ENCODE peak calls at places on chromosome 7, in seven cellular contexts. One of them, this sample, is unnamed.

GRCh38 chr7:111364413-111364812 is 197.9 kb downstream of the IMMP2L start:
- DNase-seq in SK-N-SH: no peak
- DNase-seq in tibial nerve: no peak
- DNase-seq in psoas muscle: no peak
- DNase-seq in PC-9: peak; percentile 78
- DNase-seq in heart left ventricle: no peak
- DNase-seq in stomach: no peak
- DNase-seq in this sample: no peak

GRCh38 chr7:94360926-94361325 is 33.8 kb upstream of the COL1A2 start:
- DNase-seq in SK-N-SH: no peak
- DNase-seq in tibial nerve: no peak
- DNase-seq in psoas muscle: no peak
- DNase-seq in PC-9: no peak
- DNase-seq in heart left ventricle: no peak
- DNase-seq in stomach: no peak
- DNase-seq in this sample: no peak

GRCh38 chr7:69934475-69934903 is 336.2 kb downstream of the AUTS2 start:
- DNase-seq in SK-N-SH: peak; percentile 64
- DNase-seq in tibial nerve: no peak
- DNase-seq in psoas muscle: no peak
- DNase-seq in PC-9: no peak
- DNase-seq in heart left ventricle: no peak
- DNase-seq in stomach: no peak
- DNase-seq in this sample: no peak

GRCh38 chr7:123876557-123877256 is 31.7 kb downstream of the HYAL4 start:
- DNase-seq in SK-N-SH: peak; percentile 14
- DNase-seq in tibial nerve: no peak
- DNase-seq in psoas muscle: no peak
- DNase-seq in PC-9: no peak
- DNase-seq in heart left ventricle: no peak
- DNase-seq in stomach: no peak
- DNase-seq in this sample: no peak

GRCh38 chr7:52017802-52018679 is 701.4 kb upstream of the COBL start:
- DNase-seq in SK-N-SH: peak; percentile 13
- DNase-seq in tibial nerve: no peak
- DNase-seq in psoas muscle: no peak
- DNase-seq in PC-9: no peak
- DNase-seq in heart left ventricle: no peak
- DNase-seq in stomach: peak; percentile 62
- DNase-seq in this sample: no peak

GRCh38 chr7:133235212-133235883 is 17.5 kb upstream of the EXOC4 start:
- DNase-seq in SK-N-SH: no peak
- DNase-seq in tibial nerve: no peak
- DNase-seq in psoas muscle: no peak
- DNase-seq in PC-9: no peak
- DNase-seq in heart left ventricle: no peak
- DNase-seq in stomach: no peak
- DNase-seq in this sample: no peak

GRCh38 chr7:55592492-55592891 is 20.2 kb upstream of the VOPP1 start:
- DNase-seq in SK-N-SH: no peak
- DNase-seq in tibial nerve: no peak
- DNase-seq in psoas muscle: no peak
- DNase-seq in PC-9: no peak
- DNase-seq in heart left ventricle: no peak
- DNase-seq in stomach: no peak
- DNase-seq in this sample: no peak

GRCh38 chr7:40604601-40605438 is 470.0 kb downstream of the SUGCT start:
- DNase-seq in SK-N-SH: peak; percentile 61
- DNase-seq in tibial nerve: peak; percentile 24
- DNase-seq in psoas muscle: peak; percentile 13
- DNase-seq in PC-9: no peak
- DNase-seq in heart left ventricle: peak; percentile 30
- DNase-seq in stomach: peak; percentile 58
- DNase-seq in this sample: peak; percentile 74

DNA sequence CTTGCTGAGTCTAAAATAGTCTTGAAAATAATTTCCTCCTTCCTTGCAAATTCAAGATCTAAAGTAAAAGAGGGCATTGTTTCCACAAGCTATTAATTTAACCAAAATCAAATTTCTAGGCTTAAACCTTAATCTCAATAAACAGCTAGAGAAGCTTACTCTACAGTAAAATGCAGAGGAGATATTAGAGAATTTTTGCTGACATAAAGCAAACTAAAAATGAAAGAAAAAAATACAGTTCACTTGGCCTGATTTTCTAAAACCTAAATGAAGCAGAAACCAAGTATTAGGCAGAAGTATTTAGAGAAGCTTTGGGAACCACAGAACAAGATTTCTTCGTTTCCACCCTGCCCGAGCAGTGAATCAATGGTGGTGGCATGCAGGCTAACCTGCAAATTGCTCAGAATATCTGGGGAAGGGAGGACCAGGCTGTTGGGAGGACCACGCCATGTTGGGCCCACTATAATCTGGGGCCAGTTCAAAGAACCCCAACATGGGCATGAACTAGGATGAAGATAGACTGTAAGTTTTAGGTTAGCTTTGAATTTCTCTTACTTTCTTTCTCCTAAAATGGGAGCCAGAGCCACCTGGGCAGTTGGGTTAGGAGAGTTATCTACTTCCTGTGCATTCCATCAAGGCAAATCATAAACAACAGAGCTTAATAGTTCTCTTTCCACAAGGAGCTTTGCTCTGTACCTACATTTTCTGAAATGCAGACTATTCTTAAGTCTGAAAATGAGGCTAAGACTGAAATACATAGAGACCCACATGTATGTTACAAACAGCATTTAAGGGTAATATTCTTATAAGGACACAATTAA is 4.1 kb downstream of the LAMB1 start:
- DNase-seq in SK-N-SH: no peak
- DNase-seq in tibial nerve: no peak
- DNase-seq in psoas muscle: no peak
- DNase-seq in PC-9: peak; percentile 53
- DNase-seq in heart left ventricle: no peak
- DNase-seq in stomach: no peak
- DNase-seq in this sample: no peak
- H3K4me1 ChIP-seq in SK-N-SH: peaks cover 71% of the 10 kb centered on the region
- H3K4me1 ChIP-seq in tibial nerve: peaks cover 4% of the 10 kb centered on the region
- H3K4me1 ChIP-seq in psoas muscle: peaks cover 3% of the 10 kb centered on the region
- H3K4me1 ChIP-seq in PC-9: peaks cover 82% of the 10 kb centered on the region
- H3K4me1 ChIP-seq in heart left ventricle: peaks cover 21% of the 10 kb centered on the region
- H3K4me1 ChIP-seq in stomach: peaks cover 82% of the 10 kb centered on the region
- H3K4me1 ChIP-seq in this sample: no peaks in the 10 kb centered on the region

DNA sequence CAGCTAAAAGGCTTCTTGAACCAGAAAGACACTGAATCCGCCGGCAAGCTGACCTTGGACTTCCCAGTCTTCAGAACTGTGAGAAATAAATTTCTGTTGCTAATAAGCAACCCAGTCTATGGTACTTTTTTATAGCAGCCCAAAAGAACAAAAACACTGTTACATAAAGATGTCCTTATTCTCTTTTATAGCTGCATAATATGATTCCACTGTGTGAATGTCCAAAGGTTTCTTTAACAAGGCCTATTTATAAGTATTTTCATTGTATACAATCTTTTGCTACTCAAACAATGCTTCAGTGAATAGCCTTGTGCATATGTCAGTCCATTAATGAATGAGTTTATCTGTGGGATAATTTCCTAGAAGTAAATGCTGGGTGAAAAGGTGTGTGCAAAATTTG is 190.8 kb upstream of the INHBA start:
- DNase-seq in SK-N-SH: no peak
- DNase-seq in tibial nerve: no peak
- DNase-seq in psoas muscle: no peak
- DNase-seq in PC-9: no peak
- DNase-seq in heart left ventricle: no peak
- DNase-seq in stomach: no peak
- DNase-seq in this sample: no peak
- H3K27ac ChIP-seq in SK-N-SH: no peak overlapping the region
- H3K27ac ChIP-seq in tibial nerve: no peak overlapping the region
- H3K27ac ChIP-seq in psoas muscle: no peak overlapping the region
- H3K27ac ChIP-seq in PC-9: no peak overlapping the region
- H3K27ac ChIP-seq in heart left ventricle: no peak overlapping the region
- H3K27ac ChIP-seq in stomach: no peak overlapping the region
- H3K27ac ChIP-seq in this sample: no peak overlapping the region

GRCh38 chr7:155994253-155994811 is 182.1 kb upstream of the SHH start:
- DNase-seq in SK-N-SH: no peak
- DNase-seq in tibial nerve: no peak
- DNase-seq in psoas muscle: no peak
- DNase-seq in PC-9: no peak
- DNase-seq in heart left ventricle: no peak
- DNase-seq in stomach: peak; percentile 21
- DNase-seq in this sample: no peak
- H3K9me3 ChIP-seq in SK-N-SH: no peaks in the 10 kb centered on the region
- H3K9me3 ChIP-seq in tibial nerve: peaks cover 15% of the 10 kb centered on the region
- H3K9me3 ChIP-seq in psoas muscle: no peaks in the 10 kb centered on the region
- H3K9me3 ChIP-seq in PC-9: no peaks in the 10 kb centered on the region
- H3K9me3 ChIP-seq in heart left ventricle: no peaks in the 10 kb centered on the region
- H3K9me3 ChIP-seq in stomach: no peaks in the 10 kb centered on the region
- H3K9me3 ChIP-seq in this sample: no peaks in the 10 kb centered on the region

DNA sequence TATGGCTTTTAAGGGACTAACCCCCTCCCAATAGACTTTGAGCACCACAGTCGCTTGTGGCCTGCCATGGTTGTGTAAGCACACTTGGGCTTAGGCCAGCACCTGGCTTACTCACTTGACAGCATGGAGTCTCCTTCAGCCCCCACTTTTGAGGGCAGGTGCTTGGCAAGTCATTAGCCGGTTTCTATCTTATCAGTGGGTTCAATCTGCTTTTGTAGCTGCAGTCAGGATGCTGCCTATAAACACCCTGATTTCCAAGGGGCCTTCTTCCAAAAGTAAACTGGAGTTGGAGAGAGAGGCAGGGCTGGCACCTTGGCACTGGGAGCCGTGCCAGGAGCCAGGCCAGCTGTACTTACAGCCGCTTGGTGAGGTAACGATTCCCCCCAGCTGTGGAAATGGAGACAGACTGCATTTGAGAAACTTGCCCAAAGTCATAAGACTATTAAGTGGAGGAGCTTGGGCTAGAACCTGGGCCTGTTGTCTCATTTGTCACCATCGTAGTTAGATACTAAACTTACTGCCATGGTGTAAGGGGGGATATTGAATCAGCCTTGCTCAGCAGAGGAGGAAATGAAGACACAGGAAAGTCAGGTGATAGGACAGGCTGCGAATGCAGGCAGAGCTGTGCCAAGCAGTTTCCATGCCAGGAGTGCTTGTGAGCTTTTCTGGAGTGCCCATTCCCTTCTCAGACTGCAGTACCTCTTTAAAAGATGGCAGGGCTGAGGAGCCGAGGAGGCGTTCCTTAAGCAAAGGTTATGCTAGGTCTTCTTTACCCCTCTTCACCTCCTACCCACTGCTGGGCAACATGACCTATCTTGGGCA is 92.3 kb upstream of the EFCAB10 start:
- DNase-seq in SK-N-SH: no peak
- DNase-seq in tibial nerve: no peak
- DNase-seq in psoas muscle: peak; percentile 59
- DNase-seq in PC-9: peak; percentile 80
- DNase-seq in heart left ventricle: no peak
- DNase-seq in stomach: peak; percentile 69
- DNase-seq in this sample: no peak
- H3K4me1 ChIP-seq in SK-N-SH: no peaks in the 10 kb centered on the region
- H3K4me1 ChIP-seq in tibial nerve: no peaks in the 10 kb centered on the region
- H3K4me1 ChIP-seq in psoas muscle: peaks cover 31% of the 10 kb centered on the region
- H3K4me1 ChIP-seq in PC-9: peaks cover 15% of the 10 kb centered on the region
- H3K4me1 ChIP-seq in heart left ventricle: peaks cover 21% of the 10 kb centered on the region
- H3K4me1 ChIP-seq in stomach: peaks cover 56% of the 10 kb centered on the region
- H3K4me1 ChIP-seq in this sample: peaks cover 5% of the 10 kb centered on the region

GRCh38 chr7:98107313-98107691 is 640 bp downstream of the LMTK2 start:
- DNase-seq in SK-N-SH: no peak
- DNase-seq in tibial nerve: no peak
- DNase-seq in psoas muscle: no peak
- DNase-seq in PC-9: no peak
- DNase-seq in heart left ventricle: no peak
- DNase-seq in stomach: peak; percentile 28
- DNase-seq in this sample: no peak
- H3K27ac ChIP-seq in SK-N-SH: peak overlapping the region; percentile 64
- H3K27ac ChIP-seq in tibial nerve: peak overlapping the region; percentile 51
- H3K27ac ChIP-seq in psoas muscle: peak overlapping the region; percentile 92
- H3K27ac ChIP-seq in PC-9: peak overlapping the region; percentile 54
- H3K27ac ChIP-seq in heart left ventricle: peak overlapping the region; percentile 92
- H3K27ac ChIP-seq in stomach: peak overlapping the region; percentile 89
- H3K27ac ChIP-seq in this sample: no peak overlapping the region

DNA sequence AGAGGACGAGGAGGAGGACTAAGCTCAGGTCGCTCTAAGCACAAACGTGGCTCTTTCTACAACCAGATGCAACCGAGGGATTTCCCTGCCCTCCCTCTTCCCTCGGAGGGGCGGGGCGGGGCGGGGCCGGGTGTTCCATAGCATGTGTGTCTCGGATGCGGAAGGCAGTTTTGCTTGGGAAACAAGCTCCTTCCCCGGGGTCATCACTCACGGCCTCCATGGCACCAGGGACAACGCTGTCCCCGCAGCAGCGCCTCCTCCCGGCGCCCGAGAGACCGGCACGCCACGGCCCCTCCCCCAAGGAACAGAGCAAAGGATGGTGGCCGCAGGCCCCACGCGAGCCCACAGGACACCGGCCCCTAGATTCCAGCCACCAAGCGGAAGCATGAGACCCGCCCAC is 110.5 kb downstream of the PAXIP1 start:
- DNase-seq in SK-N-SH: no peak
- DNase-seq in tibial nerve: no peak
- DNase-seq in psoas muscle: no peak
- DNase-seq in PC-9: no peak
- DNase-seq in heart left ventricle: no peak
- DNase-seq in stomach: no peak
- DNase-seq in this sample: no peak
- H3K9me3 ChIP-seq in SK-N-SH: no peaks in the 10 kb centered on the region
- H3K9me3 ChIP-seq in tibial nerve: peaks cover 12% of the 10 kb centered on the region
- H3K9me3 ChIP-seq in psoas muscle: no peaks in the 10 kb centered on the region
- H3K9me3 ChIP-seq in PC-9: no peaks in the 10 kb centered on the region
- H3K9me3 ChIP-seq in heart left ventricle: no peaks in the 10 kb centered on the region
- H3K9me3 ChIP-seq in stomach: no peaks in the 10 kb centered on the region
- H3K9me3 ChIP-seq in this sample: no peaks in the 10 kb centered on the region

GRCh38 chr7:45020915-45021314 is 20.9 kb downstream of the CCM2 start:
- DNase-seq in SK-N-SH: no peak
- DNase-seq in tibial nerve: no peak
- DNase-seq in psoas muscle: no peak
- DNase-seq in PC-9: no peak
- DNase-seq in heart left ventricle: no peak
- DNase-seq in stomach: no peak
- DNase-seq in this sample: peak; percentile 22
- H3K4me1 ChIP-seq in SK-N-SH: no peaks in the 10 kb centered on the region
- H3K4me1 ChIP-seq in tibial nerve: no peaks in the 10 kb centered on the region
- H3K4me1 ChIP-seq in psoas muscle: no peaks in the 10 kb centered on the region
- H3K4me1 ChIP-seq in PC-9: no peaks in the 10 kb centered on the region
- H3K4me1 ChIP-seq in heart left ventricle: no peaks in the 10 kb centered on the region
- H3K4me1 ChIP-seq in stomach: peaks cover 8% of the 10 kb centered on the region
- H3K4me1 ChIP-seq in this sample: no peaks in the 10 kb centered on the region

GRCh38 chr7:1008733-1009363 is 25.9 kb downstream of the CYP2W1 start:
- DNase-seq in SK-N-SH: no peak
- DNase-seq in tibial nerve: no peak
- DNase-seq in psoas muscle: no peak
- DNase-seq in PC-9: no peak
- DNase-seq in heart left ventricle: no peak
- DNase-seq in stomach: no peak
- DNase-seq in this sample: no peak
- H3K27ac ChIP-seq in SK-N-SH: no peak overlapping the region
- H3K27ac ChIP-seq in tibial nerve: no peak overlapping the region
- H3K27ac ChIP-seq in psoas muscle: no peak overlapping the region
- H3K27ac ChIP-seq in PC-9: no peak overlapping the region
- H3K27ac ChIP-seq in heart left ventricle: no peak overlapping the region
- H3K27ac ChIP-seq in stomach: no peak overlapping the region
- H3K27ac ChIP-seq in this sample: no peak overlapping the region

This sample was measured in ascending aorta.